ENCODE peak calls at places on chromosomes 12 and 14, in four cellular contexts. One of them, this sample, is unnamed.

GRCh38 chr12:121927798-121928197 is 9.4 kb downstream of the CFAP251 start:
- DNase-seq in caudate nucleus: no peak
- DNase-seq in foreskin fibroblast: no peak
- DNase-seq in HEK293T: no peak
- DNase-seq in this sample: no peak

GRCh38 chr12:47207829-47208248 is 128.1 kb upstream of the AMIGO2 start:
- DNase-seq in HEK293T: no peak
- DNase-seq in foreskin fibroblast: no peak
- DNase-seq in caudate nucleus: no peak
- DNase-seq in this sample: no peak

GRCh38 chr12:16606201-16606849 is 363 bp upstream of the LMO3 start:
- DNase-seq in caudate nucleus: peak
- DNase-seq in foreskin fibroblast: no peak
- DNase-seq in HEK293T: peak
- DNase-seq in this sample: peak

GRCh38 chr14:35821546-35822411 is 4.4 kb upstream of the BRMS1L start:
- DNase-seq in HEK293T: peak
- DNase-seq in foreskin fibroblast: no peak
- DNase-seq in caudate nucleus: no peak
- DNase-seq in this sample: no peak

GRCh38 chr14:24238123-24238522 is 4.3 kb downstream of the TINF2 start:
- DNase-seq in foreskin fibroblast: no peak
- DNase-seq in HEK293T: no peak
- DNase-seq in caudate nucleus: no peak
- DNase-seq in this sample: no peak

GRCh38 chr14:82854131-82854530 is 1320.5 kb upstream of the SEL1L start:
- DNase-seq in caudate nucleus: no peak
- DNase-seq in foreskin fibroblast: no peak
- DNase-seq in HEK293T: no peak
- DNase-seq in this sample: no peak

GRCh38 chr12:26941251-26941650 is 3.0 kb downstream of the FGFR1OP2 start:
- DNase-seq in caudate nucleus: no peak
- DNase-seq in HEK293T: no peak
- DNase-seq in foreskin fibroblast: no peak
- DNase-seq in this sample: no peak

GRCh38 chr14:72045271-72045670 is 113.0 kb downstream of the RGS6 start:
- DNase-seq in HEK293T: no peak
- DNase-seq in caudate nucleus: no peak
- DNase-seq in foreskin fibroblast: no peak
- DNase-seq in this sample: no peak

GRCh38 chr12:55843431-55843830 is 695 bp upstream of the MMP19 start:
- DNase-seq in caudate nucleus: no peak
- DNase-seq in foreskin fibroblast: no peak
- DNase-seq in HEK293T: no peak
- DNase-seq in this sample: no peak

GRCh38 chr12:57754411-57755193 is at the start of gene MARCHF9:
- DNase-seq in caudate nucleus: peak
- DNase-seq in HEK293T: peak
- DNase-seq in foreskin fibroblast: no peak
- DNase-seq in this sample: peak

GRCh38 chr12:48993787-48994186 is 5.4 kb downstream of the DDN start:
- DNase-seq in caudate nucleus: no peak
- DNase-seq in HEK293T: no peak
- DNase-seq in foreskin fibroblast: no peak
- DNase-seq in this sample: no peak

This sample was measured in hippocampal formation.